ENCODE peak calls at places on chromosomes 11 and 22, in seven cellular contexts. P is stimulated activated effector memory CD8-positive, alpha-beta T cell treated with anti-CD3 and anti-CD28 coated beads, Interleukin-12 subunit alpha, Interleukin-12 subunit beta, amount 100 ng/mL, for 72 hours; T is activated CD4-positive, alpha-beta T cell treated with anti-CD3 and anti-CD28 coated beads, Interleukin-2, amount 50 U/mL, for 1 hour; E is stimulated activated naive CD4-positive, alpha-beta T cell; D is stimulated activated CD4-positive, alpha-beta T cell treated with anti-CD3 and anti-CD28 coated beads, Interleukin-1b, Interleukin-23, amount 100 ng/mL, for 24 hours; M is H9; V is AG09309. B is an unnamed sample.

GRCh38 chr11:47977651-47978050 is 2.7 kb upstream of the PTPRJ start:
- DNase-seq in M (no peak), T (no peak), V (no peak), E (no peak), P (no peak), D (no peak), B (no peak)

GRCh38 chr22:33357894-33358440 is 299.8 kb upstream of the SYN3 start:
- DNase-seq in M (no peak), P (no peak), E (no peak), T (no peak), V (no peak), D (no peak), B (no peak)

GRCh38 chr22:41146573-41146972 is 54.2 kb downstream of the EP300 start:
- DNase-seq in P (no peak), T (no peak), V (no peak), E (no peak), D (no peak), M (no peak), B (no peak)

GRCh38 chr11:114098927-114099326 is 39.4 kb downstream of the ZBTB16 start:
- DNase-seq in V (no peak), E (no peak), T (no peak), D (no peak), P (no peak), M (no peak), B (no peak)

GRCh38 chr11:3104961-3105790 is 48.0 kb upstream of the CARS1 start:
- DNase-seq in V (no peak), M (peak), P (no peak), D (no peak), E (no peak), T (no peak), B (no peak)

GRCh38 chr11:134915212-134915611 is 503.2 kb upstream of the B3GAT1 start:
- DNase-seq in M (no peak), D (no peak), E (no peak), P (no peak), V (no peak), T (no peak), B (no peak)

GRCh38 chr11:15577519-15577918 is 462.8 kb downstream of the INSC start:
- DNase-seq in T (no peak), M (no peak), E (no peak), P (no peak), D (no peak), V (no peak), B (no peak)

GRCh38 chr11:88508808-88509581 is 171.5 kb upstream of the CTSC start:
- DNase-seq in D (peak), M (peak), P (peak), V (no peak), T (no peak), E (no peak), B (peak)

B was measured in hepatocyte.